ENCODE peak calls at places on chromosomes 12 and 14, in six cellular contexts. One of them, this sample, is unnamed.

GRCh38 chr14:94395900-94396574 is 7.6 kb upstream of the SERPINA1 start:
- DNase-seq in cardiac muscle cell: no peak
- DNase-seq in Peyer's patch: no peak
- DNase-seq in fibroblast of lung: no peak
- DNase-seq in left ventricle myocardium inferior: no peak
- DNase-seq in AG04449: no peak
- DNase-seq in this sample: no peak

GRCh38 chr12:26870491-26871419 is 37.8 kb upstream of the ITPR2 start:
- DNase-seq in Peyer's patch: no peak
- DNase-seq in fibroblast of lung: peak
- DNase-seq in left ventricle myocardium inferior: peak
- DNase-seq in AG04449: peak
- DNase-seq in cardiac muscle cell: peak
- DNase-seq in this sample: no peak

GRCh38 chr12:113461666-113462065 is 10.0 kb downstream of the LHX5 start:
- DNase-seq in left ventricle myocardium inferior: no peak
- DNase-seq in fibroblast of lung: no peak
- DNase-seq in AG04449: no peak
- DNase-seq in Peyer's patch: no peak
- DNase-seq in cardiac muscle cell: peak
- DNase-seq in this sample: no peak

GRCh38 chr12:49535921-49536525 is 2.8 kb upstream of the KCNH3 start:
- DNase-seq in fibroblast of lung: no peak
- DNase-seq in cardiac muscle cell: no peak
- DNase-seq in AG04449: no peak
- DNase-seq in left ventricle myocardium inferior: no peak
- DNase-seq in Peyer's patch: no peak
- DNase-seq in this sample: no peak

GRCh38 chr12:29245246-29245645 is 96.2 kb downstream of the FAR2 start:
- DNase-seq in left ventricle myocardium inferior: no peak
- DNase-seq in cardiac muscle cell: no peak
- DNase-seq in AG04449: no peak
- DNase-seq in Peyer's patch: no peak
- DNase-seq in fibroblast of lung: peak
- DNase-seq in this sample: peak

GRCh38 chr12:95102916-95103671 is 29.7 kb upstream of the NR2C1 start:
- DNase-seq in Peyer's patch: no peak
- DNase-seq in AG04449: no peak
- DNase-seq in left ventricle myocardium inferior: no peak
- DNase-seq in cardiac muscle cell: no peak
- DNase-seq in fibroblast of lung: peak
- DNase-seq in this sample: peak

GRCh38 chr12:89213139-89213538 is 139.2 kb downstream of the DUSP6 start:
- DNase-seq in Peyer's patch: no peak
- DNase-seq in cardiac muscle cell: no peak
- DNase-seq in AG04449: no peak
- DNase-seq in fibroblast of lung: no peak
- DNase-seq in left ventricle myocardium inferior: no peak
- DNase-seq in this sample: no peak

GRCh38 chr12:106739815-106740552 is 34.5 kb upstream of the RIC8B start:
- DNase-seq in fibroblast of lung: peak
- DNase-seq in AG04449: no peak
- DNase-seq in cardiac muscle cell: no peak
- DNase-seq in left ventricle myocardium inferior: no peak
- DNase-seq in Peyer's patch: no peak
- DNase-seq in this sample: no peak

GRCh38 chr14:99026471-99026870 is 245.5 kb downstream of the BCL11B start:
- DNase-seq in left ventricle myocardium inferior: no peak
- DNase-seq in cardiac muscle cell: no peak
- DNase-seq in Peyer's patch: no peak
- DNase-seq in fibroblast of lung: no peak
- DNase-seq in AG04449: no peak
- DNase-seq in this sample: no peak

GRCh38 chr12:6336859-6337744 is 4.8 kb downstream of the TNFRSF1A start:
- DNase-seq in cardiac muscle cell: no peak
- DNase-seq in fibroblast of lung: no peak
- DNase-seq in left ventricle myocardium inferior: no peak
- DNase-seq in Peyer's patch: peak
- DNase-seq in AG04449: no peak
- DNase-seq in this sample: no peak

GRCh38 chr12:106328735-106329134 is 26.2 kb downstream of the TCP11L2 start:
- DNase-seq in fibroblast of lung: no peak
- DNase-seq in cardiac muscle cell: no peak
- DNase-seq in Peyer's patch: no peak
- DNase-seq in AG04449: no peak
- DNase-seq in left ventricle myocardium inferior: no peak
- DNase-seq in this sample: no peak

GRCh38 chr12:57563358-57563757 is 13.5 kb downstream of the KIF5A start:
- DNase-seq in fibroblast of lung: no peak
- DNase-seq in left ventricle myocardium inferior: no peak
- DNase-seq in AG04449: no peak
- DNase-seq in cardiac muscle cell: no peak
- DNase-seq in Peyer's patch: no peak
- DNase-seq in this sample: no peak

GRCh38 chr12:40032433-40033259 is 73.2 kb downstream of the SLC2A13 start:
- DNase-seq in AG04449: no peak
- DNase-seq in cardiac muscle cell: no peak
- DNase-seq in fibroblast of lung: no peak
- DNase-seq in Peyer's patch: no peak
- DNase-seq in left ventricle myocardium inferior: no peak
- DNase-seq in this sample: no peak

GRCh38 chr12:46430340-46430948 is 57.9 kb upstream of the SLC38A2 start:
- DNase-seq in AG04449: peak
- DNase-seq in cardiac muscle cell: no peak
- DNase-seq in left ventricle myocardium inferior: no peak
- DNase-seq in fibroblast of lung: peak
- DNase-seq in Peyer's patch: peak
- DNase-seq in this sample: peak

GRCh38 chr14:80930836-80931389 is 10.6 kb downstream of the CEP128 start:
- DNase-seq in fibroblast of lung: peak
- DNase-seq in Peyer's patch: peak
- DNase-seq in left ventricle myocardium inferior: no peak
- DNase-seq in cardiac muscle cell: no peak
- DNase-seq in AG04449: peak
- DNase-seq in this sample: peak

GRCh38 chr12:56358836-56359532 is 923 bp downstream of the STAT2 start:
- DNase-seq in left ventricle myocardium inferior: no peak
- DNase-seq in cardiac muscle cell: no peak
- DNase-seq in Peyer's patch: peak
- DNase-seq in fibroblast of lung: peak
- DNase-seq in AG04449: peak
- DNase-seq in this sample: peak

GRCh38 chr12:127773520-127773919 is 493.4 kb upstream of the TMEM132C start:
- DNase-seq in fibroblast of lung: no peak
- DNase-seq in AG04449: no peak
- DNase-seq in Peyer's patch: no peak
- DNase-seq in left ventricle myocardium inferior: no peak
- DNase-seq in cardiac muscle cell: peak
- DNase-seq in this sample: no peak

GRCh38 chr12:127515941-127516340 is 751.0 kb upstream of the TMEM132C start:
- DNase-seq in AG04449: no peak
- DNase-seq in cardiac muscle cell: no peak
- DNase-seq in fibroblast of lung: peak
- DNase-seq in left ventricle myocardium inferior: no peak
- DNase-seq in Peyer's patch: no peak
- DNase-seq in this sample: no peak

DNA sequence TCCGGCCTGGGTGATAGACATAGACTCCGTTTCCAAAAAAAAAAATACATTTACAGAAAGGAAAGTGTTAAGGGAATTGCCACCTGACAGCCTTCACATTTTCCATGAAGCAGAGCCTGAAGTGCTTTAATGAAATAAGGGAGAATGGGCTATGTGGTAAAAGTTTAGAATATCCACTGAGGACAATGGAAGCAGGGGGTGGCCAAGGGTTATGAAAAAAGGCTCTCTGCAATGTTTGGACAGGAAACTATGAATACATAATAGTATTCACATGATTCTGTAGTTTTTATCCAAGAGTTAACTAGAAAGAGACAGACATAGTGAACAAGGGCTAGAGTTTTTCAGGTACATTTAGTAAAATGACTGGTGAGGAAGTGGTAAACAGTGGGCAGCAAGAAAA is 75.3 kb downstream of the COCH start:
- DNase-seq in cardiac muscle cell: no peak
- DNase-seq in Peyer's patch: no peak
- DNase-seq in AG04449: no peak
- DNase-seq in fibroblast of lung: no peak
- DNase-seq in left ventricle myocardium inferior: no peak
- DNase-seq in this sample: no peak
- H3K4me3 ChIP-seq in cardiac muscle cell: no peak
- H3K4me3 ChIP-seq in Peyer's patch: no peak
- H3K4me3 ChIP-seq in AG04449: no peak
- H3K4me3 ChIP-seq in fibroblast of lung: no peak
- H3K4me3 ChIP-seq in left ventricle myocardium inferior: no peak
- H3K4me3 ChIP-seq in this sample: no peak

DNA sequence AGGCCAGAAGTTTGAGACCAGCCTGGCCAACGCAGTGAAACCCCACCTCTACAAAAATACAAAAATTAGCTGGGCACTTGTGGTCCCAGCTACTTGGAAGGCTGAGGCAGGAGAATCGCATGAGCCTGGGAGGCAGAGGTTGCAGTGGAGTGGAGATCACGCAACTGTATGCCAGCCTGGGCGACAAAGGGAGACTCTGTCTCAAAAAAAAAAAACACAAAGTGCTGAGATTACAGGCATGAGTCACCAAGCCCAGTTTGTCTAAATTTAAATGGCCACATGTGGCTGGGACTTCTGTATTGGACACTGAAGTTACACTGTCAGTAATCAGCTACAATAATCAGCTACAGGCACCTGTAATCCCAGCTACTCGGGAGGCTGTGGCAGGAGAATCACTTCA is 100.9 kb upstream of the AEBP2 start:
- DNase-seq in fibroblast of lung: peak
- DNase-seq in left ventricle myocardium inferior: no peak
- DNase-seq in Peyer's patch: no peak
- DNase-seq in cardiac muscle cell: no peak
- DNase-seq in AG04449: no peak
- DNase-seq in this sample: no peak
- TF ChIP-seq CTCF in fibroblast of lung: no peak
- TF ChIP-seq CTCF in left ventricle myocardium inferior: no peak
- TF ChIP-seq CTCF in Peyer's patch: no peak
- TF ChIP-seq CTCF in cardiac muscle cell: no peak
- TF ChIP-seq CTCF in AG04449: no peak
- TF ChIP-seq CTCF in this sample: no peak

DNA sequence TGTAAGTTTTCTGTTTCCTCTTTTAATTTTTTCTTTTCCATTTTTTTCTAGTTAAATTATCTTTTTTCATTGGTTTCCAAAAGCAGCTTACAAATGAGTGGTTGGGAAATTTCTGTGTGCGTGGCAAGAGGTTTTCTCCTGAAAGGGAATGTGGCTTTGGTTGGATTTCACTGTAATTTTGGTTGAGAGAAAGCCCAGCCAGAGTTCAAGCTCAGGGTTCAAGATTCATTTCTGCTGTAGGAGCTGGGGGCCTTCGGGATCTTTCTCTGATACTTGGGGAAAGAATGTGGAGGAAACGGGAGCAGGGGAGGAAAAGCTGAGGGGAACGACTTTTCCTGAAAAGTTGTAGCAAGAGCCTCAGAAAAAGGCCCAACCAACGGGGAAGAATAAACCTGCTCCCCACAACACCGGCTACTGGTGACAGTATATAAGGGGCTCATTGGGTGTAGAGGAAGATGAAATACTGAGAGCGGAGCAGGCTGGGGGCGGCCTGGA is 1.8 kb downstream of the HOXC10 start:
- DNase-seq in cardiac muscle cell: no peak
- DNase-seq in fibroblast of lung: no peak
- DNase-seq in left ventricle myocardium inferior: no peak
- DNase-seq in Peyer's patch: no peak
- DNase-seq in AG04449: no peak
- DNase-seq in this sample: no peak
- H3K4me3 ChIP-seq in cardiac muscle cell: no peak
- H3K4me3 ChIP-seq in fibroblast of lung: no peak
- H3K4me3 ChIP-seq in left ventricle myocardium inferior: no peak
- H3K4me3 ChIP-seq in Peyer's patch: no peak
- H3K4me3 ChIP-seq in AG04449: peak
- H3K4me3 ChIP-seq in this sample: peak

GRCh38 chr14:52153939-52154338 is 85.1 kb upstream of the NID2 start:
- DNase-seq in fibroblast of lung: no peak
- DNase-seq in Peyer's patch: no peak
- DNase-seq in left ventricle myocardium inferior: no peak
- DNase-seq in AG04449: no peak
- DNase-seq in cardiac muscle cell: no peak
- DNase-seq in this sample: no peak
- TF ChIP-seq CTCF in fibroblast of lung: no peak
- TF ChIP-seq CTCF in Peyer's patch: no peak
- TF ChIP-seq CTCF in left ventricle myocardium inferior: no peak
- TF ChIP-seq CTCF in AG04449: no peak
- TF ChIP-seq CTCF in cardiac muscle cell: no peak
- TF ChIP-seq CTCF in this sample: no peak

DNA sequence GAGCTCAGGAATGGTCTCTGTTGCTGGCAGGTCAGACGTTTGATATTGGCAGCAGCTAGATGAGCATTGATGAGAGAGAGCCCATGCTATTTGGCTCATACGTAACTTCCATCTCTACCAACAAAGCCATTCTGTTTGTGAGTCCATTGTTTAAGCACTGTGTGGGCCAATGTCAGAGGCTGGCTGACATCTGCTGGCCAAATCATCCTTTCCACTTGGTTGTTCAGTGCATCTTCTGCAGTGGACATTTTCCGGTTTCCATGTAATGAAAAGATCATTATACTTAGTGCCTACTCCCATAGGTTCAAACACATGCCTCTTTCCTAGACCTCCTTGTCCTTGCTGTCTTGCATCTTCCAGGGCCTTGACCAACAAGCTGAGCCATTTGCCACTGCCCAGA is 59.2 kb downstream of the IFT81 start:
- DNase-seq in left ventricle myocardium inferior: no peak
- DNase-seq in cardiac muscle cell: no peak
- DNase-seq in fibroblast of lung: no peak
- DNase-seq in Peyer's patch: no peak
- DNase-seq in AG04449: no peak
- DNase-seq in this sample: no peak
- H3K4me3 ChIP-seq in left ventricle myocardium inferior: no peak
- H3K4me3 ChIP-seq in cardiac muscle cell: no peak
- H3K4me3 ChIP-seq in fibroblast of lung: no peak
- H3K4me3 ChIP-seq in Peyer's patch: no peak
- H3K4me3 ChIP-seq in AG04449: no peak
- H3K4me3 ChIP-seq in this sample: no peak

GRCh38 chr14:21921453-21921852 is 247.8 kb upstream of the OR4E1 start:
- DNase-seq in AG04449: no peak
- DNase-seq in cardiac muscle cell: no peak
- DNase-seq in left ventricle myocardium inferior: no peak
- DNase-seq in Peyer's patch: no peak
- DNase-seq in fibroblast of lung: no peak
- DNase-seq in this sample: no peak

GRCh38 chr14:21923820-21924219 is 250.2 kb upstream of the OR4E1 start:
- DNase-seq in cardiac muscle cell: no peak
- DNase-seq in Peyer's patch: peak
- DNase-seq in fibroblast of lung: no peak
- DNase-seq in AG04449: no peak
- DNase-seq in left ventricle myocardium inferior: no peak
- DNase-seq in this sample: no peak

GRCh38 chr14:21924479-21924878 is 250.9 kb upstream of the OR4E1 start:
- DNase-seq in AG04449: no peak
- DNase-seq in left ventricle myocardium inferior: no peak
- DNase-seq in fibroblast of lung: no peak
- DNase-seq in cardiac muscle cell: peak
- DNase-seq in Peyer's patch: peak
- DNase-seq in this sample: no peak
- TF ChIP-seq CTCF in AG04449: no peak
- TF ChIP-seq CTCF in left ventricle myocardium inferior: no peak
- TF ChIP-seq CTCF in fibroblast of lung: no peak
- TF ChIP-seq CTCF in cardiac muscle cell: no peak
- TF ChIP-seq CTCF in Peyer's patch: peak
- TF ChIP-seq CTCF in this sample: no peak